ENCODE peak calls at places on chromosome 1, in five cellular contexts. One of them, this sample, is unnamed.
A peak's percentile ranks its signal among the peaks of the same experiment; 100 is the strongest.

GRCh38 chr1:84268346-84268745 is 33.2 kb upstream of the SAMD13 start:
- DNase-seq in cardiac fibroblast: no peak
- DNase-seq in HEK293T: no peak
- DNase-seq in stimulated activated CD4-positive, alpha-beta T cell treated with anti-CD3 and anti-CD28 coated beads, Interleukin-4, amount 100 ng/mL, for 4 hours: no peak
- DNase-seq in testis: no peak
- DNase-seq in this sample: no peak

GRCh38 chr1:59163268-59164092 is 133.4 kb upstream of the FGGY start:
- DNase-seq in cardiac fibroblast: peak; percentile 58
- DNase-seq in HEK293T: no peak
- DNase-seq in stimulated activated CD4-positive, alpha-beta T cell treated with anti-CD3 and anti-CD28 coated beads, Interleukin-4, amount 100 ng/mL, for 4 hours: no peak
- DNase-seq in testis: no peak
- DNase-seq in this sample: no peak

GRCh38 chr1:232131715-232132391 is 498.1 kb downstream of the SIPA1L2 start:
- DNase-seq in cardiac fibroblast: no peak
- DNase-seq in HEK293T: no peak
- DNase-seq in stimulated activated CD4-positive, alpha-beta T cell treated with anti-CD3 and anti-CD28 coated beads, Interleukin-4, amount 100 ng/mL, for 4 hours: no peak
- DNase-seq in testis: no peak
- DNase-seq in this sample: no peak

GRCh38 chr1:28540651-28541050 is 12.2 kb upstream of the TRNAU1AP start:
- DNase-seq in cardiac fibroblast: no peak
- DNase-seq in HEK293T: no peak
- DNase-seq in stimulated activated CD4-positive, alpha-beta T cell treated with anti-CD3 and anti-CD28 coated beads, Interleukin-4, amount 100 ng/mL, for 4 hours: no peak
- DNase-seq in testis: no peak
- DNase-seq in this sample: no peak

GRCh38 chr1:177872563-177872900 is 97.3 kb downstream of the SEC16B start:
- DNase-seq in cardiac fibroblast: no peak
- DNase-seq in HEK293T: no peak
- DNase-seq in stimulated activated CD4-positive, alpha-beta T cell treated with anti-CD3 and anti-CD28 coated beads, Interleukin-4, amount 100 ng/mL, for 4 hours: no peak
- DNase-seq in testis: no peak
- DNase-seq in this sample: no peak

GRCh38 chr1:19974822-19975416 is 4.5 kb downstream of the PLA2G2A start:
- DNase-seq in cardiac fibroblast: peak; percentile 90
- DNase-seq in HEK293T: peak; percentile 80
- DNase-seq in stimulated activated CD4-positive, alpha-beta T cell treated with anti-CD3 and anti-CD28 coated beads, Interleukin-4, amount 100 ng/mL, for 4 hours: no peak
- DNase-seq in testis: peak; percentile 74
- DNase-seq in this sample: no peak

GRCh38 chr1:209062081-209062480 is 521.4 kb upstream of the CAMK1G start:
- DNase-seq in cardiac fibroblast: no peak
- DNase-seq in HEK293T: no peak
- DNase-seq in stimulated activated CD4-positive, alpha-beta T cell treated with anti-CD3 and anti-CD28 coated beads, Interleukin-4, amount 100 ng/mL, for 4 hours: no peak
- DNase-seq in testis: no peak
- DNase-seq in this sample: no peak

GRCh38 chr1:183753464-183753891 is 51.4 kb upstream of the RGL1 start:
- DNase-seq in cardiac fibroblast: no peak
- DNase-seq in HEK293T: no peak
- DNase-seq in stimulated activated CD4-positive, alpha-beta T cell treated with anti-CD3 and anti-CD28 coated beads, Interleukin-4, amount 100 ng/mL, for 4 hours: no peak
- DNase-seq in testis: no peak
- DNase-seq in this sample: no peak

GRCh38 chr1:18079941-18080340 is 27.7 kb upstream of the IGSF21 start:
- DNase-seq in cardiac fibroblast: no peak
- DNase-seq in HEK293T: no peak
- DNase-seq in stimulated activated CD4-positive, alpha-beta T cell treated with anti-CD3 and anti-CD28 coated beads, Interleukin-4, amount 100 ng/mL, for 4 hours: no peak
- DNase-seq in testis: no peak
- DNase-seq in this sample: no peak

GRCh38 chr1:21579788-21580187 is 70.6 kb downstream of the ALPL start:
- DNase-seq in cardiac fibroblast: no peak
- DNase-seq in HEK293T: no peak
- DNase-seq in stimulated activated CD4-positive, alpha-beta T cell treated with anti-CD3 and anti-CD28 coated beads, Interleukin-4, amount 100 ng/mL, for 4 hours: no peak
- DNase-seq in testis: no peak
- DNase-seq in this sample: no peak

This sample was measured in GM12878.